ENCODE peak calls at places on chromosome 19, in four cellular contexts. One of them, this sample, is unnamed.

GRCh38 chr19:31533114-31533513 is 183.9 kb upstream of the TSHZ3 start:
- DNase-seq in upper lobe of left lung: no peak
- DNase-seq in stomach: no peak
- DNase-seq in K562: no peak
- DNase-seq in this sample: no peak

GRCh38 chr19:1811942-1812425 is at the start of gene ATP8B3:
- DNase-seq in upper lobe of left lung: no peak
- DNase-seq in stomach: peak
- DNase-seq in K562: no peak
- DNase-seq in this sample: no peak

GRCh38 chr19:48452255-48452654 is 3.1 kb upstream of the KCNJ14 start:
- DNase-seq in upper lobe of left lung: no peak
- DNase-seq in stomach: peak
- DNase-seq in K562: no peak
- DNase-seq in this sample: peak

GRCh38 chr19:55341191-55342043 is 1.7 kb downstream of the KMT5C start:
- DNase-seq in upper lobe of left lung: peak
- DNase-seq in stomach: peak
- DNase-seq in K562: peak
- DNase-seq in this sample: peak

GRCh38 chr19:49689133-49690072 is at the start of gene ADM5:
- DNase-seq in upper lobe of left lung: peak
- DNase-seq in stomach: peak
- DNase-seq in K562: no peak
- DNase-seq in this sample: peak

GRCh38 chr19:48342841-48343540 is 17.6 kb downstream of the EMP3 start:
- DNase-seq in upper lobe of left lung: no peak
- DNase-seq in stomach: no peak
- DNase-seq in K562: peak
- DNase-seq in this sample: no peak

GRCh38 chr19:49638360-49638759 is 1.6 kb downstream of the RRAS start:
- DNase-seq in upper lobe of left lung: no peak
- DNase-seq in stomach: no peak
- DNase-seq in K562: peak
- DNase-seq in this sample: peak

GRCh38 chr19:5953034-5953589 is 24.8 kb downstream of the RANBP3 start:
- DNase-seq in upper lobe of left lung: no peak
- DNase-seq in stomach: no peak
- DNase-seq in K562: no peak
- DNase-seq in this sample: no peak

GRCh38 chr19:12140545-12141404 is 625 bp upstream of the ZNF20 start:
- DNase-seq in upper lobe of left lung: peak
- DNase-seq in stomach: peak
- DNase-seq in K562: peak
- DNase-seq in this sample: peak

GRCh38 chr19:49407079-49407478 is 16.2 kb downstream of the PTH2 start:
- DNase-seq in upper lobe of left lung: no peak
- DNase-seq in stomach: no peak
- DNase-seq in K562: no peak
- DNase-seq in this sample: no peak

DNA sequence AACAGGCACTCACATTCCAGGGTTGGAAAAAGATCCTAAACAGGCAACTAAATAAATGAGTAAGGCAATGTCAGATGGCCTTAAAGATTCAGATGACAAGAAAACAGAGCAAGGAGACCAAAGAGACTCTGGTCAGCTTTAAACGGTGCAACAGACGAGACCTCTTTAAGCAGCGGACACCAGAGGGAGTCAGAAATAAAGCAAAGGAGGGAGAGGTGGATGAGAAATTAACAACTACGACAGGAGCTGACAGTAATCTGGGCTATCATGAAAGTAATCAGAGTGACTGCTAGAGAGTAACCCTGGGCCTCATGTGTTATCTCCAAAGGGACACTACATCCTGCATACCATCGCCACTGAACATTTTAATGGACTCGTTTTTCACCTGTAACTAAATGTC is 1.1 kb downstream of the ZNF550 start:
- DNase-seq in upper lobe of left lung: no peak
- DNase-seq in stomach: no peak
- DNase-seq in K562: peak
- DNase-seq in this sample: no peak
- TF ChIP-seq CTCF in upper lobe of left lung: no peak
- TF ChIP-seq CTCF in stomach: no peak
- TF ChIP-seq CTCF in K562: no peak
- TF ChIP-seq CTCF in this sample: no peak

DNA sequence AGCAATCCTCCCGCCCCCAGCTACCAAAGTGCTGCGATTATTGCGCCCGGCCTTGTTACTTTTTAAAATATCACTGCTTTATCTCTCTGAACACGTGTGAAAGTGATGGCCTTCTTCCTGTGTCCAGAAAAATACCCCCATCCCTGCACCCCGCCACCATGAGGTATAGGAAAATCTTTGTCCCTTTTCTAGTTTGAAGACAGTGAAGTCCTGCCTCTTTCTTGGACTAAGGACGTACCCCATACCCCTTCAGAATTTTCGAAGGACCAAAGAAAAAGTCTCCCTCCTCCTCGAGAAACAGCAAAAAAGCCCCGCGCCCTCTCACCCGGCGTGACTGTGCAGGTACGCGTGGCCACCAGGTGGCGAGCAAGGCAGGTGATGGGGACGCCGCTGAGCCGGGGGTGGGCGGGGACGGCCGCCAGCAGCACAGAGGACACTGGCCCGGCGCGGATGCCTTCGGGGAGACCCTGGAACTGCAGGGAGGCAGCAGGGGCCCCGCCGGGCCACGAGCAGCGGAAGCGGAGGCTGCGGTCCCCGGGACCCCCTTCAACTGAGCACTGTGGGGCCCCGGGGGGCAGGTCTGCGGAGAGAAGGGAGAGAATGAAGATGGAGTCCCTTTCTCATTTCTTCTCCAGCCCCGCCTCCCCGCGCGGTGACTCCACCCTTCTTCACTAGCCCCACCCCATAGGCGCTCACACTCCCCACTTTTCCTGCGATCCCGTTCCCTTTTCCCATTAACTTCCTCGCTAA is 3.2 kb downstream of the VSIG10L start:
- DNase-seq in upper lobe of left lung: peak
- DNase-seq in stomach: peak
- DNase-seq in K562: peak
- DNase-seq in this sample: peak
- TF ChIP-seq POLR2AphosphoS5 in upper lobe of left lung: no peak
- TF ChIP-seq POLR2AphosphoS5 in stomach: no peak
- TF ChIP-seq POLR2AphosphoS5 in K562: no peak
- TF ChIP-seq POLR2AphosphoS5 in this sample: no peak

GRCh38 chr19:33080761-33081681 is at the start of gene GPATCH1:
- DNase-seq in upper lobe of left lung: peak
- DNase-seq in stomach: peak
- DNase-seq in K562: peak
- DNase-seq in this sample: peak
- TF ChIP-seq EP300 in upper lobe of left lung: peak
- TF ChIP-seq EP300 in stomach: no peak
- TF ChIP-seq EP300 in K562: no peak
- TF ChIP-seq EP300 in this sample: no peak

DNA sequence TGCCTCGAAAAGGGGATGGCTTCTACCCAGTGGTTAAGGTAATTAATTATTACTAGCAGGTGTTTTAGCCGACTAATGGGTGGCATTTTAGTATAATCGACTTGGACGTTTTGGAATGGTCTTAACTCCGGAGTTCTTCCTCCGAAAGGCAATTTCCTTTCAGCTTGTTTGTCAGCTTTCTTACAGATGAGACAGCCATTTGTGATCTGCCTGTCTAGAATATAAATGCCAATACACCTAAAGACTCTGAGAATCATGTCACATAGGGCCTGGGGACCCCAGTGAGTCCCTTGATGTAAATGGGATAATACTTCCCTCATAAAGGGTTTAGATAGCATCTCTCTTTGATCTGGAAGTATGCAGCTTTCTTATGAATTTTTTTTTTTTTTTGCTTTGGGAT is 41.9 kb upstream of the PSG9 start:
- DNase-seq in upper lobe of left lung: no peak
- DNase-seq in stomach: no peak
- DNase-seq in K562: no peak
- DNase-seq in this sample: no peak
- TF ChIP-seq CTCF in upper lobe of left lung: no peak
- TF ChIP-seq CTCF in stomach: no peak
- TF ChIP-seq CTCF in K562: no peak
- TF ChIP-seq CTCF in this sample: no peak

GRCh38 chr19:21020298-21021227 is at the start of gene ZNF430:
- DNase-seq in upper lobe of left lung: peak
- DNase-seq in stomach: peak
- DNase-seq in K562: peak
- DNase-seq in this sample: peak
- TF ChIP-seq POLR2AphosphoS5 in upper lobe of left lung: peak
- TF ChIP-seq POLR2AphosphoS5 in stomach: peak
- TF ChIP-seq POLR2AphosphoS5 in K562: peak
- TF ChIP-seq POLR2AphosphoS5 in this sample: peak